ENCODE peak calls at places on chromosomes 3 and 15, in six cellular contexts. T, R, Y, M, O and N are unnamed samples.

GRCh38 chr3:94694894-94695293 is 632.0 kb downstream of the NSUN3 start:
- DNase-seq in O (no peak), M (no peak), R (no peak), T (peak), Y (no peak), N (no peak)

GRCh38 chr15:63312286-63312685 is 34.9 kb downstream of the APH1B start:
- DNase-seq in Y (no peak), T (no peak), O (no peak), R (no peak), M (no peak), N (no peak)

GRCh38 chr15:49985463-49985862 is 133.6 kb downstream of the ATP8B4 start:
- DNase-seq in T (no peak), Y (no peak), M (no peak), O (no peak), R (no peak), N (no peak)

GRCh38 chr3:99248913-99249312 is 347.4 kb upstream of the DCBLD2 start:
- DNase-seq in R (no peak), M (no peak), O (no peak), T (peak), Y (no peak), N (no peak)

GRCh38 chr3:157163554-157163953 is 3.6 kb upstream of the CCNL1 start:
- DNase-seq in T (no peak), M (no peak), R (no peak), Y (no peak), O (no peak), N (no peak)

GRCh38 chr3:77407454-77407853 is 367.6 kb downstream of the ROBO2 start:
- DNase-seq in Y (no peak), M (no peak), O (no peak), R (no peak), T (no peak), N (no peak)

GRCh38 chr15:37061996-37062395 is 38.4 kb downstream of the MEIS2 start:
- DNase-seq in M (no peak), R (no peak), T (no peak), Y (no peak), O (no peak), N (no peak)

GRCh38 chr15:79163395-79163794 is 72.8 kb upstream of the RASGRF1 start:
- DNase-seq in O (no peak), M (no peak), Y (no peak), T (no peak), R (no peak), N (no peak)

DNA sequence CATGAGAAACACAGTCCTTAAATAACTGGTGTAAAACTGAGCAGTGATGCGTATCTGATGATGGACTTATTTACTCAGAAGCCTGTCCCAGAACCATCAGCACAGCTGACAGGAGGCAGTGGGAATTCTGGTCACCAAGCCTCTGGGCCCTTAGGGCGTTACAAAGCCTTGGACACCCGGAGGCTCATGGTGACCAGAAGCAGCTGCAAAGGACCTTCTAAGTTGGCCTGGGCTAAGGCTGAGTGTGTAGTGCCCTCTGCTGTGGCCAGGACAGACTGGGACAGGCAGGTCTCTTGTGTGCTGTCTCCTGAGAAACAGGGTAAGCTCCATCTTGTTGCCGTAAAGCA is 168.9 kb downstream of the ATP10A start:
- DNase-seq in O (no peak), T (no peak), R (no peak), Y (no peak), M (no peak), N (no peak)
- TF ChIP-seq CTCF in O (no peak), T (no peak), R (no peak), Y (no peak), M (no peak), N (no peak)

GRCh38 chr3:15989419-15989818 is 185.1 kb upstream of the GALNT15 start:
- DNase-seq in M (no peak), Y (no peak), O (no peak), R (no peak), T (peak), N (no peak)
- TF ChIP-seq CTCF in M (peak), Y (peak), O (no peak), R (peak), T (peak), N (no peak)

GRCh38 chr15:59360305-59360704 is 12.4 kb downstream of the MYO1E start:
- DNase-seq in T (peak), R (no peak), M (no peak), Y (no peak), O (no peak), N (no peak)
- TF ChIP-seq CTCF in T (peak), R (peak), M (peak), Y (peak), O (no peak), N (no peak)

GRCh38 chr3:197802505-197803459 is 11.7 kb downstream of the LRCH3 start:
- DNase-seq in T (peak), M (no peak), O (no peak), Y (no peak), R (no peak), N (no peak)

GRCh38 chr3:197798863-197799262 is 7.8 kb downstream of the LRCH3 start:
- DNase-seq in M (no peak), O (no peak), R (no peak), Y (no peak), T (no peak), N (peak)

GRCh38 chr3:197796087-197796486 is 5.0 kb downstream of the LRCH3 start:
- DNase-seq in Y (no peak), T (no peak), O (no peak), M (no peak), R (no peak), N (no peak)

GRCh38 chr3:197800379-197800778 is 9.3 kb downstream of the LRCH3 start:
- DNase-seq in T (peak), R (no peak), Y (no peak), O (no peak), M (no peak), N (no peak)

DNA sequence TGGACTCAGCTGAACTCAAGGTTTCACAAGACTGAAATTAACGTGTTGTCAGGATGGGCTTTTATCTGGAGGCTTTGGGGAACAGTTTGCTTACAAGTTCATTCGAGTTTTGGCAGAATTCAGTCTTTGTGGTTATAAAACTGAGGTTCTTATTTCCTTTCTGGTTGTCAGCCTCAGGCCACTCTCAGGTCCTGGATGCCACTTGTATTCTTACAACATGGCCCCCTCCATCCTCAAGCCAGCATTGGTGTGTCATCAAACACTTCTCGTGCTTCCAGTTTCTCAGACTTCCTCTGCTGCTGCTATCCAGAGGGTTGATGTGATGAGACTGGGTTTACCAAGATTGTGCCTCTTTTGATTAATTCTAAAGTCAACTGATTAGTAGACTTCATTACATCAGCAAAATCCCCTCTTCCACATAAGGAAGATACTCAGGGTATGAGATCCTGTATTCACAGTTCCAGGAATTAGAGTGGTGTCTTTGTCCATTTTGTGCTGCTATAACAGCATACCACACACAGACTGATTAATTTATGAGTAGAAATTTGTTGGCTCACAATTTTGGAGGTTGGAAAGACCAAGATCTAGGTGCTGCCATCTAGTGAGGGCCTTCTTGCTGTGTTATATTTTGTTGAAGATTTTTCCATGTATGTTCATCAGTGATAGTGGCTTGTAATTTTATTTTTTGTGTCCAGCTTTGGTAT is 10.9 kb downstream of the LRCH3 start:
- DNase-seq in T (peak), M (no peak), Y (no peak), O (no peak), R (no peak), N (no peak)
- TF ChIP-seq CTCF in T (peak), M (peak), Y (peak), O (no peak), R (no peak), N (peak)

GRCh38 chr3:195045481-195045880 is 225.5 kb downstream of the XXYLT1 start:
- DNase-seq in M (no peak), R (no peak), T (no peak), Y (no peak), O (peak), N (no peak)

GRCh38 chr3:195047536-195047935 is 223.4 kb downstream of the XXYLT1 start:
- DNase-seq in O (no peak), Y (no peak), T (no peak), R (no peak), M (no peak), N (no peak)

GRCh38 chr3:195044411-195044810 is 226.5 kb downstream of the XXYLT1 start:
- DNase-seq in O (peak), M (no peak), R (no peak), T (no peak), Y (no peak), N (no peak)

GRCh38 chr3:195048059-195048905 is 222.7 kb downstream of the XXYLT1 start:
- DNase-seq in M (no peak), T (no peak), O (no peak), R (no peak), Y (no peak), N (no peak)

DNA sequence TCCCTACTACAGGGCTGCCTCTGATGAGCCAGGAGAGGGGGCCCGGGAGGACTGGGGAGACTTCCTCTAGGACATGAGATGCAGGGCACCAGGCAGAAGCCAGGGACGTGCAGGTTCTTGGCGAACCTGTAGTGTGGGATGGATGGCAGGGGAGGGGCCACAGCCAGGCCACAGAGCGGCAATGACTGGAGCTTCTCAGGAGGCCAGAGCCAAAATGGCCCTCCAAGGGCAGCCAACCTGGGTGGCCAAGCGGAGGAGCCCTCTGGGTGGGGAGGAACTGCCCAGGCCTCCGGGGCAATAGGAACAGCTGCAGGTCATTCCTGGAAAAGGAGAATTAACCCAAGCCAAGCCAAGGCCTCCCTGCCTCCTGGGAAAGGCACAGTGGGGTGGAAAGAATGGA is 224.5 kb downstream of the XXYLT1 start:
- DNase-seq in M (no peak), T (no peak), O (peak), Y (no peak), R (no peak), N (no peak)
- TF ChIP-seq CTCF in M (no peak), T (no peak), O (no peak), Y (no peak), R (no peak), N (no peak)

GRCh38 chr15:27486036-27486435 is 515.1 kb downstream of the GABRG3 start:
- DNase-seq in T (no peak), R (no peak), M (no peak), Y (no peak), O (no peak), N (no peak)
- TF ChIP-seq CTCF in T (no peak), R (no peak), M (no peak), Y (no peak), O (no peak), N (no peak)